ENCODE peak calls at places on chromosomes 6 and 20, in four cellular contexts. T is cardiac muscle cell, K is GM23248, N is endodermal cell. L is an unnamed sample.

GRCh38 chr6:109894181-109894580 is 83.9 kb upstream of the GPR6 start:
- DNase-seq in T (no peak), K (no peak), N (no peak), L (no peak)

GRCh38 chr20:63830821-63831593 is at the start of gene ZBTB46:
- DNase-seq in T (peak; percentile 60), K (peak; percentile 75), N (peak; percentile 66), L (no peak)

GRCh38 chr6:132764370-132764769 is 6.7 kb upstream of the VNN2 start:
- DNase-seq in T (peak; percentile 88), K (peak; percentile 95), N (peak; percentile 46), L (no peak)

GRCh38 chr20:2616634-2617033 is 35.8 kb upstream of the NOP56 start:
- DNase-seq in T (no peak), K (no peak), N (no peak), L (no peak)

GRCh38 chr6:121520337-121521163 is 85.1 kb downstream of the GJA1 start:
- DNase-seq in T (peak; percentile 47), K (peak; percentile 79), N (no peak), L (no peak)

GRCh38 chr20:44071526-44072111 is 115.4 kb downstream of the JPH2 start:
- DNase-seq in T (no peak), K (no peak), N (peak; percentile 43), L (no peak)

GRCh38 chr6:33174784-33175183 is 17.5 kb downstream of the COL11A2 start:
- DNase-seq in T (no peak), K (no peak), N (peak; percentile 31), L (no peak)

GRCh38 chr6:80106418-80107235 is at the start of gene BCKDHB:
- DNase-seq in T (peak; percentile 99), K (peak; percentile 100), N (peak; percentile 99), L (peak; percentile 95)

GRCh38 chr6:37981626-37982025 is 162.1 kb downstream of the ZFAND3 start:
- DNase-seq in T (no peak), K (no peak), N (no peak), L (no peak)

GRCh38 chr20:22338140-22338708 is 246.1 kb downstream of the FOXA2 start:
- DNase-seq in T (no peak), K (no peak), N (no peak), L (no peak)

GRCh38 chr6:121994936-121995335 is 404.5 kb upstream of the HSF2 start:
- DNase-seq in T (no peak), K (no peak), N (no peak), L (no peak)

GRCh38 chr6:73580247-73581149 is 59.7 kb upstream of the EEF1A1 start:
- DNase-seq in T (peak; percentile 97), K (peak; percentile 99), N (peak; percentile 99), L (no peak)

GRCh38 chr20:32893263-32893877 is 34.6 kb downstream of the EFCAB8 start:
- DNase-seq in T (no peak), K (no peak), N (no peak), L (no peak)
- H3K4me3 ChIP-seq in T (no peak overlapping the region), K (no peak overlapping the region), N (no peak overlapping the region), L (no peak overlapping the region)

GRCh38 chr6:151041686-151042085 is 176.2 kb downstream of the MTHFD1L start:
- DNase-seq in T (no peak), K (no peak), N (no peak), L (no peak)

GRCh38 chr6:151044465-151045441 is 179.3 kb downstream of the MTHFD1L start:
- DNase-seq in T (peak; percentile 84), K (no peak), N (peak; percentile 59), L (no peak)

GRCh38 chr6:151038616-151039015 is 173.1 kb downstream of the MTHFD1L start:
- DNase-seq in T (no peak), K (no peak), N (no peak), L (no peak)

DNA sequence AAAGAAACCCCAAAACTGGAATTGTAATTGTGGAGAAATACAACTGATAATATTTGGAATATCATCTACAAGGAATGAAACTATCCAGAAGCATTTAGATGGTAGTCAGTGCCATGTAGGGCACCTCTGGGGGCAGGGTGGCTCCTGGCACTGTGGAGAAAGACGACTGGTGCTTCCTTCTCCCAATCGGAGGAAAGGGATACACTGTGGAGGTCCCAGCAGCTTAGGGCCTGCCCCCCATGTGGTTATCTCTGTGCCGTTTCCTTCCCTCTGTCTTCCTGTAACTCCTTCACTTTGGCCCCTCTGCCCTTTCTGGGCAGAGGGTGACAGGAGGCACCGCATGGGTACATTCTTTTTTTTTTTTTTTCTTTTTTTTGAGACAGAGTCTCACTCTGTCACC is 178.4 kb downstream of the MTHFD1L start:
- DNase-seq in T (no peak), K (no peak), N (no peak), L (no peak)
- H3K4me1 ChIP-seq in T (peaks cover 22% of the 10 kb centered on the region), K (peaks cover 34% of the 10 kb centered on the region), N (no peaks in the 10 kb centered on the region), L (peaks cover 3% of the 10 kb centered on the region)

GRCh38 chr6:168385380-168385779 is 55.6 kb upstream of the SMOC2 start:
- DNase-seq in T (peak; percentile 35), K (no peak), N (no peak), L (no peak)
- H3K9me3 ChIP-seq in T (no peaks in the 10 kb centered on the region), K (no peaks in the 10 kb centered on the region), N (peaks cover 4% of the 10 kb centered on the region), L (no peaks in the 10 kb centered on the region)

GRCh38 chr6:120010075-120010474 is 660.5 kb upstream of the MAN1A1 start:
- DNase-seq in T (no peak), K (no peak), N (no peak), L (no peak)

DNA sequence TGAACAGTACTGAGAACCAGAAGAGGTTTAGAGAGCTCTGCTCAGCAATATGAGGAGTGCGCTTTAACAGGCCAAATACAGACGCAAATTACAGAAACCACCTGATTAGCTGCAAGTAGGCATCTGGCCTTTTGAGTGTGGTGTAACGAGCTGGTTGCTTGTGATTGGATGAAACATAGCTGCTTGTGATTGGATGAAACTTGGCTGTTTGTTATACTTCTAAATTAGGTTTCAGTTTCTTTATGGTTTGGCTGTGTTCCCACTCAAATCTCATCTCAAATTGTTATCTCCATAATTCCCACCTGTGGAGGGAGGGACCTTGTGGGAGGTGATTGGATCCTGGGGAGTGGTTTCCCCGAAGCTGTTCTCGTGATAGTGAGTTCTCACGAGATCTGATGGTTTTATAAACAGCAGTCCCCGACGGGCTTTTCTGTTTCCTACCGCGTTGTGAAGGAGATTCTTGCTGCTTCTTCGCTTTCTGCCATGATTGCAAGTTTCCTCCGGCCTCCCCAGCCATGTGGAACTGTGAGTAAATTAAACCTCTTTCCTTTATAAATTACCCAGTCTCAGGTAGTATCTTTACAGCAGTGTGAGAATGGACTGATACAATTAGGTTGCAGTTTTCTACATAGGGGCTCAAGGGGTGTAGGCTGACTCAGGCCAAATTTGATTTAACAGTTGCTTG is 655.9 kb upstream of the MAN1A1 start:
- DNase-seq in T (no peak), K (peak; percentile 0), N (no peak), L (no peak)
- H3K4me3 ChIP-seq in T (no peak overlapping the region), K (no peak overlapping the region), N (no peak overlapping the region), L (no peak overlapping the region)

GRCh38 chr6:2556761-2557160 is 194.0 kb downstream of the MYLK4 start:
- DNase-seq in T (peak; percentile 65), K (no peak), N (no peak), L (no peak)
- H3K4me1 ChIP-seq in T (no peaks in the 10 kb centered on the region), K (no peaks in the 10 kb centered on the region), N (no peaks in the 10 kb centered on the region), L (peaks cover 1% of the 10 kb centered on the region)

GRCh38 chr6:26646074-26646473 is 13.5 kb downstream of the ZNF322 start:
- DNase-seq in T (no peak), K (no peak), N (no peak), L (no peak)
- H3K9me3 ChIP-seq in T (no peaks in the 10 kb centered on the region), K (no peaks in the 10 kb centered on the region), N (peaks cover 67% of the 10 kb centered on the region), L (no peaks in the 10 kb centered on the region)

L was measured in iPS DF 6.9.